ENCODE peak calls at places on chromosomes 16 and 17, in four cellular contexts. O is left lung, Z is RWPE2, E is neural progenitor cell. D is an unnamed sample.

GRCh38 chr17:7560172-7561027 is 1.3 kb upstream of the SENP3 start:
- DNase-seq in O (peak; percentile 64), E (peak; percentile 90), Z (no peak), D (no peak)

GRCh38 chr17:59328534-59329095 is 2.8 kb upstream of the YPEL2 start:
- DNase-seq in O (no peak), E (no peak), Z (no peak), D (no peak)

GRCh38 chr17:72361892-72362291 is 241.1 kb downstream of the SOX9 start:
- DNase-seq in O (no peak), E (no peak), Z (no peak), D (no peak)

GRCh38 chr17:35390156-35390555 is 16.7 kb upstream of the SLFN11 start:
- DNase-seq in Z (no peak), E (no peak), O (no peak), D (no peak)

GRCh38 chr17:9259419-9259818 is 238.1 kb downstream of the NTN1 start:
- DNase-seq in E (no peak), Z (no peak), O (no peak), D (no peak)

GRCh38 chr16:28089992-28090365 is 26.5 kb upstream of the GSG1L start:
- DNase-seq in Z (no peak), E (no peak), O (no peak), D (no peak)

GRCh38 chr16:79386299-79386698 is 214.2 kb downstream of the MAF start:
- DNase-seq in O (no peak), Z (no peak), E (no peak), D (no peak)

GRCh38 chr16:86491643-86492030 is 18.7 kb upstream of the FOXF1 start:
- DNase-seq in E (no peak), Z (no peak), O (no peak), D (no peak)

GRCh38 chr16:9123871-9124270 is 32.4 kb downstream of the HAPSTR1 start:
- DNase-seq in E (no peak), Z (no peak), O (peak; percentile 75), D (no peak)

GRCh38 chr17:58520843-58521430 is 6.5 kb upstream of the MTMR4 start:
- DNase-seq in O (no peak), E (peak; percentile 72), Z (no peak), D (no peak)

GRCh38 chr16:27431773-27432599 is 30.0 kb downstream of the IL21R start:
- DNase-seq in Z (no peak), O (peak; percentile 19), E (no peak), D (peak; percentile 1)

GRCh38 chr16:23670137-23670776 is 8.4 kb upstream of the PLK1 start:
- DNase-seq in E (no peak), Z (no peak), O (no peak), D (no peak)

GRCh38 chr16:1614226-1615102 is 2.3 kb downstream of the CRAMP1 start:
- DNase-seq in Z (no peak), O (no peak), E (peak; percentile 73), D (no peak)

GRCh38 chr17:4130715-4131114 is 12.1 kb downstream of the ZZEF1 start:
- DNase-seq in Z (no peak), O (peak; percentile 52), E (no peak), D (no peak)

GRCh38 chr17:9252525-9252924 is 231.2 kb downstream of the NTN1 start:
- DNase-seq in E (no peak), O (no peak), Z (no peak), D (no peak)

GRCh38 chr16:58459344-58460218 is 40.4 kb upstream of the NDRG4 start:
- DNase-seq in E (no peak), Z (no peak), O (no peak), D (no peak)

GRCh38 chr17:39461911-39462641 is 790 bp downstream of the CDK12 start:
- DNase-seq in O (peak; percentile 43), E (no peak), Z (no peak), D (no peak)

DNA sequence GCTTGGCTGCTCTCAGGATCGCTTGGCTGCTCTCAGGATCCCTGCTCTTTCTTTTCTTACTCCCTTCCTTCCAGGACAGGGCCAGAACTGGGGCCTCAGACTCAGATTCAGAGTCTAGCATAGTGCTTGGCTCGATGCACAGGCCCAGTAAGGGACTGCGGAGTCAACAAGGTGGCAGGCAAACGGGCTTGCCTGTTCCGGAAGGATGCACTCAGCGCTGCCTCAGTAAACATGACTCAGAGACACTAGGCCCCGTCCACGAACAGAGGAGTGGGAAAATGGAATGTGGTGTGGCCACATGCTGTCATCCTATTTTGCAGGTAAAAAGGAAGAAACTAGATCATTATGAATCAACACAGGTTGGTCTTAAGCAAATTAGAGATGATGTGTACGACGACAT is 9.8 kb downstream of the SPHK1 start:
- DNase-seq in E (no peak), O (no peak), Z (peak; percentile 76), D (no peak)
- H3K9me3 ChIP-seq in E (no peaks in the 10 kb centered on the region), O (no peaks in the 10 kb centered on the region), Z (no peaks in the 10 kb centered on the region), D (no peaks in the 10 kb centered on the region)

DNA sequence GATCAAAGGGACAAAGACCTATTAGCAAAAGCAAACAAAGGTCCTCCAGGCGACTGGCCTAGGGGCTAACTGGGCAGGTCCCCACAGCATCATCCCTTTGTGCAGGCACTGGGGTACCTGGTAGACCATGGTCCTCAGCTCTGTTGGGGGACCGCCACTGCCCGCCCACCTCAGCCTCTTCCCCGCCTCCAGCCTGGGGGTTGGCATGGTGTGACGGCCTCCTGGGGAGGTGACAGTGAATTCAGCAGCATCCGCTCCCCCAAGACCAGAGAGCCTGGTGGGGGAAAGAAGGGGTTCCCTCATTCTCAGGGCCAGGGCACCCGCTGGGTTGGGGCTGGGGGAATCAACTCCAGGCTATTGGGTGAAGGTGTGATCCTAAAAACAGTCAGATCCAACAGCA is 38.7 kb upstream of the DNAH9 start:
- DNase-seq in O (no peak), E (no peak), Z (no peak), D (no peak)
- H3K9me3 ChIP-seq in O (no peaks in the 10 kb centered on the region), E (no peaks in the 10 kb centered on the region), Z (no peaks in the 10 kb centered on the region), D (no peaks in the 10 kb centered on the region)

GRCh38 chr17:53896047-53896446 is 73.3 kb downstream of the KIF2B start:
- DNase-seq in Z (no peak), E (no peak), O (no peak), D (no peak)

GRCh38 chr17:53894591-53894990 is 71.9 kb downstream of the KIF2B start:
- DNase-seq in Z (no peak), O (no peak), E (no peak), D (no peak)

GRCh38 chr17:53892222-53892621 is 69.5 kb downstream of the KIF2B start:
- DNase-seq in O (no peak), E (no peak), Z (no peak), D (no peak)
- H3K9me3 ChIP-seq in O (no peaks in the 10 kb centered on the region), E (no peaks in the 10 kb centered on the region), Z (peaks cover 6% of the 10 kb centered on the region), D (no peaks in the 10 kb centered on the region)

DNA sequence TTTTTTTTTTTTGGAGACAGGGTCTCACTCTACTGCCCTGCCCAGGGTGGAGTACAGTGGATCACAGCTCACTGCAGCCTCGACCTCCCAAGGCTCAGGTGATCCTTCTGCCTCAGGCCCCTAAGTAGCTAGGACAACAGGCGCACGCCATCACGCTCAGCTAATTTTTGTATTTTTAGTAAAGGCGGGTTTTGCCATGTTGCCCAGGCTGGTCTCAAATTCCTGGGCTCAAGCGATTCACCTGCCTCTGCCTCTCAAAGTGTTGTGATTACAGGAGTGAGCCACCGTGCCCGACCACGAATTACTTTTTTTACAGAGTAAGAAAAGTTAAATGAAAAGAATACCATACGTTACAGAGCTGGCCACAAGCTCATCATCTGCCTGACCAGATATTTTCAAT is 38.9 kb downstream of the AKAP10 start:
- DNase-seq in E (no peak), O (no peak), Z (no peak), D (no peak)
- H3K9me3 ChIP-seq in E (no peaks in the 10 kb centered on the region), O (no peaks in the 10 kb centered on the region), Z (no peaks in the 10 kb centered on the region), D (no peaks in the 10 kb centered on the region)

GRCh38 chr17:17457680-17458079 is 19.1 kb upstream of the MED9 start:
- DNase-seq in Z (no peak), O (no peak), E (no peak), D (no peak)

GRCh38 chr17:17463821-17464220 is 13.0 kb upstream of the MED9 start:
- DNase-seq in Z (no peak), O (no peak), E (no peak), D (no peak)

GRCh38 chr17:17456251-17456650 is 20.5 kb upstream of the MED9 start:
- DNase-seq in E (no peak), Z (no peak), O (no peak), D (no peak)

GRCh38 chr17:17462048-17462824 is 14.6 kb upstream of the MED9 start:
- DNase-seq in E (no peak), Z (no peak), O (no peak), D (no peak)

DNA sequence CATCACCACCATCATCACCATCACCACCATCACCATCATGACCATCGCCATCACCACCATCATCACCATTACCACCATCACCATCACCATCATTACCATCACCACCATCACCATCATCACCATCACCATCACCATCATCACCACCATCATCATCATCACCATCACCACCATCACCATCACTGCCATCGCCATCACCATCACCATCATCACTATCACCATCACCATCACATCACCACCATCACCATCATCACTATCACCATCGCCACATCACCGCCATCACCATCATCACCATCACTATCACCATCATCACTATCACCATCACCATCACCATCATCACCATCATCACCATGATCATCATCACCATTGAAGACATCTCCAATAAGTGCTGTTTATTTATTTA is 16.8 kb upstream of the MED9 start:
- DNase-seq in O (no peak), Z (no peak), E (no peak), D (no peak)
- H3K9me3 ChIP-seq in O (no peaks in the 10 kb centered on the region), Z (no peaks in the 10 kb centered on the region), E (no peaks in the 10 kb centered on the region), D (no peaks in the 10 kb centered on the region)